ENCODE peak calls at places on chromosome 22, in six cellular contexts. X, I, P, T, V and G are unnamed samples. For H3K4me1, the result is how much of the 10 kb centered on the place peaks cover.

GRCh38 chr22:46381142-46381541 is 45.6 kb downstream of the TRMU start:
- DNase-seq in I (no peak), V (no peak), P (no peak), T (no peak), X (peak), G (no peak)

GRCh38 chr22:24427500-24428164 is at the start of gene ADORA2A:
- DNase-seq in X (peak), T (no peak), P (no peak), I (peak), V (no peak), G (no peak)

GRCh38 chr22:48718818-48719500 is 1108.7 kb downstream of the BRD1 start:
- DNase-seq in P (no peak), T (no peak), X (no peak), I (no peak), V (no peak), G (peak)

GRCh38 chr22:24875862-24876506 is 70.0 kb downstream of the SGSM1 start:
- DNase-seq in P (no peak), X (no peak), T (no peak), I (no peak), V (peak), G (no peak)

GRCh38 chr22:17980013-17980510 is 44.3 kb downstream of the MICAL3 start:
- DNase-seq in T (no peak), V (no peak), P (no peak), I (no peak), X (no peak), G (no peak)

GRCh38 chr22:43008509-43008908 is 6.4 kb downstream of the PACSIN2 start:
- DNase-seq in P (no peak), X (peak), T (no peak), I (no peak), V (peak), G (no peak)

GRCh38 chr22:48222742-48223487 is 1460.5 kb downstream of the TBC1D22A start:
- DNase-seq in T (no peak), V (no peak), I (no peak), X (no peak), P (no peak), G (no peak)

GRCh38 chr22:45785458-45785857 is 113.8 kb downstream of the ATXN10 start:
- DNase-seq in X (peak), V (peak), P (no peak), T (peak), I (no peak), G (peak)

GRCh38 chr22:19122752-19123492 is 710 bp upstream of the DGCR2 start:
- DNase-seq in I (no peak), X (no peak), V (peak), T (no peak), P (no peak), G (no peak)

GRCh38 chr22:19098157-19098556 is 24.1 kb downstream of the DGCR2 start:
- DNase-seq in X (no peak), T (no peak), V (no peak), I (no peak), P (no peak), G (peak)

GRCh38 chr22:40183029-40183581 is 5.4 kb downstream of the TNRC6B start:
- DNase-seq in X (no peak), P (no peak), T (peak), V (peak), I (no peak), G (no peak)

GRCh38 chr22:35380537-35381423 is at the start of gene HMOX1:
- DNase-seq in V (peak), T (peak), X (peak), P (peak), I (peak), G (peak)

GRCh38 chr22:19553201-19553600 is 29.0 kb upstream of the CLDN5 start:
- DNase-seq in V (no peak), X (no peak), P (no peak), I (no peak), T (no peak), G (no peak)

DNA sequence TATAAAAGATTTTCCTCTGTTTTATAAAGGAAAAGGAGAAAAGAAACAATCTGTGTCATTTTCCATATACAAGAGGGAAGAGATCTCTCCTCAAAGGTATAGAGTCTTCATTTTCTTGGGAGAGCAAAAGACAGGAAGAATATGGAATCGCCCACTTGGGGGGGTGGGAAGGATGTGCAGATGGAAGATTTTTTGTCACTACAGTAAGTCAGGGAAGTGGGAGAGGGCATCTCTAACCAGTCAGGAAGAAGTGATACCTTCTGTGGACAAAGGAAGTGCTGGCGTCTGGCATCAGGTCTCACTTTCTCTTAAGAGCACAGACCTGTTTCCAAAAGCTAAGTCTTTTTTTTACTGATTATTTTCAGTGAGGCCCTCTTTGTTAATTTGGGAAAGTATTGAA is 1.4 kb downstream of the PRR14L start:
- DNase-seq in P (no peak), X (no peak), I (no peak), V (peak), T (no peak), G (no peak)
- H3K4me1 ChIP-seq in P (under half), X (under half), I (under half), V (under half), T (under half), G (under half)

GRCh38 chr22:37740455-37741311 is 43.8 kb downstream of the TRIOBP start:
- DNase-seq in P (peak), X (peak), I (no peak), V (no peak), T (no peak), G (no peak)
- H3K4me1 ChIP-seq in P (under half), X (under half), I (under half), V (under half), T (half or more), G (under half)

DNA sequence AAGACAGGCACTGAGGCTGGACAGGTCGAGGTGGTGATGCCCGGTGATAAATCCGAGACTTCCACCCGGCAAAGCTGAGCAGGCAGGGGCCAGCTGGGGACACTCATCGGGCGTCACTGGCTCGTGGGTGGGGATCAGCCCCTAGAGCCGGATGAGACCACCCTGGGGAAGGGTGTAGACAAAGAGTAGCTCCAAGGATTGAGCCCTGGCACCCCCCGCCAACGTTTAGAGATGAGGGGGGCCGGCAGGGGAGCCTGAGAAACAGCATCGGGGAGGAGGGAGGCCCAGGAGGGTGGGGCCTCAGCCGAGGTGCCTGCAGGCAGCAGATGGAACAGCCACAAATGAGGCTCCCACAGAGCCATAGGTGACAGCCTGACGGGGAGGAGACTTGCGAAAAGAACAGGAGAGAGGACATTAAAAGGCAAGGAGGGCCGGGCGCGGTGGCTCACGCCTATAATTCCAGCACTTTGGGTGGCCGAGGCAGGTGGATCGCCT is 27.4 kb upstream of the CBX7 start:
- DNase-seq in P (no peak), V (no peak), I (no peak), X (no peak), T (no peak), G (no peak)
- H3K4me1 ChIP-seq in P (under half), V (under half), I (under half), X (under half), T (half or more), G (under half)

GRCh38 chr22:26463688-26464087 is 19.9 kb downstream of the HPS4 start:
- DNase-seq in I (no peak), T (no peak), P (no peak), X (no peak), V (no peak), G (no peak)

GRCh38 chr22:26460202-26460601 is 23.4 kb downstream of the HPS4 start:
- DNase-seq in V (no peak), I (no peak), X (no peak), T (no peak), P (no peak), G (no peak)

GRCh38 chr22:26461188-26461810 is 22.3 kb downstream of the HPS4 start:
- DNase-seq in I (peak), V (peak), T (peak), P (no peak), X (peak), G (peak)

GRCh38 chr22:26462971-26463661 is 20.5 kb downstream of the HPS4 start:
- DNase-seq in I (no peak), T (no peak), V (no peak), P (no peak), X (no peak), G (no peak)

GRCh38 chr22:26462051-26462450 is 21.5 kb downstream of the HPS4 start:
- DNase-seq in I (no peak), V (no peak), T (no peak), X (no peak), P (no peak), G (no peak)
- H3K4me1 ChIP-seq in I (under half), V (under half), T (under half), X (under half), P (under half), G (under half)

GRCh38 chr22:21862386-21863242 is 4.8 kb downstream of the MAPK1 start:
- DNase-seq in P (no peak), I (no peak), T (no peak), X (no peak), V (no peak), G (no peak)

GRCh38 chr22:21861290-21861848 is 6.1 kb downstream of the MAPK1 start:
- DNase-seq in P (no peak), I (no peak), V (no peak), X (peak), T (no peak), G (no peak)

GRCh38 chr22:21861856-21862255 is 5.6 kb downstream of the MAPK1 start:
- DNase-seq in X (no peak), V (no peak), T (no peak), P (no peak), I (no peak), G (no peak)

GRCh38 chr22:21858025-21858764 is 9.2 kb downstream of the MAPK1 start:
- DNase-seq in T (no peak), V (no peak), I (no peak), X (no peak), P (no peak), G (no peak)

GRCh38 chr22:21860640-21861039 is 6.8 kb downstream of the MAPK1 start:
- DNase-seq in P (no peak), X (no peak), T (no peak), V (no peak), I (no peak), G (no peak)
- H3K4me1 ChIP-seq in P (under half), X (under half), T (half or more), V (under half), I (half or more), G (half or more)

GRCh38 chr22:22854466-22854865 is 33.1 kb upstream of the IGLL5 start:
- DNase-seq in X (no peak), P (no peak), V (no peak), I (no peak), T (no peak), G (no peak)

GRCh38 chr22:22849640-22850610 is 37.7 kb upstream of the IGLL5 start:
- DNase-seq in I (no peak), P (no peak), V (no peak), T (no peak), X (no peak), G (no peak)

GRCh38 chr22:22853713-22854112 is 33.9 kb upstream of the IGLL5 start:
- DNase-seq in T (no peak), I (no peak), V (no peak), X (no peak), P (no peak), G (no peak)

GRCh38 chr22:22855085-22855484 is 32.5 kb upstream of the IGLL5 start:
- DNase-seq in T (no peak), I (no peak), X (no peak), V (no peak), P (no peak), G (no peak)

GRCh38 chr22:22851969-22852368 is 35.6 kb upstream of the IGLL5 start:
- DNase-seq in V (no peak), X (no peak), P (no peak), T (no peak), I (no peak), G (no peak)
- H3K4me1 ChIP-seq in V (under half), X (under half), P (under half), T (under half), I (under half), G (under half)

GRCh38 chr22:23217171-23218052 is 37.1 kb downstream of the BCR start:
- DNase-seq in X (no peak), T (no peak), P (no peak), I (peak), V (no peak), G (no peak)

GRCh38 chr22:23218867-23219251 is 38.5 kb downstream of the BCR start:
- DNase-seq in I (peak), P (peak), V (peak), X (peak), T (peak), G (peak)

GRCh38 chr22:23219317-23219716 is 39.0 kb downstream of the BCR start:
- DNase-seq in X (no peak), I (no peak), T (no peak), P (no peak), V (no peak), G (no peak)

GRCh38 chr22:23219787-23220484 is 39.6 kb downstream of the BCR start:
- DNase-seq in P (no peak), I (no peak), T (no peak), V (peak), X (peak), G (no peak)

DNA sequence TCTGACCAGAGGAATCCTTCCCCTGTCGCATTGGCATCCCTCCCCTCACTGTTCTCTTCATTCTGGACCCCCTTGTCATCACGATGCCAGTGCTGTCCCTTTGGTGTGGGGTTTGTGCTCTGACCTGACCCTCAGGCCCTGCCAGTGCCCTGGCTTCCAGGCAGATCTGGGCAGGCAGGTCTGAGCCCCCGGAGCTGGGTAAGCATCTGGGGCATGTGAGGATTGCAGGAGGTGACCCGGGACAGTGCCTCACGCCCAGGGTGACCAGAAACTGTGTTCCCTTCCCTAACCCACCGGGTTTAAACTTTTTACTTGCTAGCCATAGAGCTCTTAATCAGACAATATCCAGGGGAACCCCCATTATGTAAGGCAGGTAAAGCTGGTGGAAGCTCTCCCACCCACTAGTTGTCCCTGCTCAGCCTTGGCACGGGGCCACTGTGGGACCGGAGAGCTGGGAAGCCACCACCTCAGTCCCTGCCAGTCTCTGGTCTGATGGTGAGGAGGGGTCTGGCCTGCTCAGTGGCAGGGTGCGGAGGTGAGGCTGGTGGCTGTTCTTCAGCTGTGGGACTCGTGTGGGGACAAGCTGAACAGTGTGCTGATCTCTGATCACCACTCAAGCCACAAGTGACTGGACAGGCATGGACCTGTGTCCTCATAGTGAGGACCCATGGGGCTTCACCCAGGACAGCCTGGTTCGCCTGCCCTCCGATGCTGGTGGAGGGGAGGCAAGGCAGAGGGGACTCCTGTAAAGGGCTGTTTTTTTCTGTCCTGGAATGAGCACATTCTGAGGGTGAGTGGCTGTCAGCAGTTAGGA is 38.0 kb downstream of the BCR start:
- DNase-seq in X (no peak), I (no peak), P (no peak), V (no peak), T (no peak), G (peak)
- H3K4me1 ChIP-seq in X (under half), I (half or more), P (under half), V (under half), T (half or more), G (half or more)

GRCh38 chr22:22879675-22880029 is 8.0 kb upstream of the IGLL5 start:
- DNase-seq in P (no peak), X (no peak), V (no peak), T (no peak), I (no peak), G (no peak)
- H3K4me1 ChIP-seq in P (under half), X (under half), V (under half), T (under half), I (under half), G (under half)

GRCh38 chr22:49793871-49794270 is 33.8 kb downstream of the BRD1 start:
- DNase-seq in X (no peak), V (no peak), T (no peak), P (no peak), I (no peak), G (no peak)
- H3K4me1 ChIP-seq in X (under half), V (under half), T (under half), P (under half), I (under half), G (under half)